ENCODE peak calls at places on chromosomes 13 and 19, in four cellular contexts. One of them, this sample, is unnamed.

GRCh38 chr13:33275916-33276315 is 9.6 kb downstream of the STARD13 start:
- DNase-seq in left ventricle myocardium inferior: no peak
- DNase-seq in astrocyte of the spinal cord: no peak
- DNase-seq in SK-N-SH: no peak
- DNase-seq in this sample: no peak

GRCh38 chr19:16814526-16815100 is 14.6 kb upstream of the SIN3B start:
- DNase-seq in left ventricle myocardium inferior: no peak
- DNase-seq in astrocyte of the spinal cord: peak
- DNase-seq in SK-N-SH: no peak
- DNase-seq in this sample: no peak

GRCh38 chr19:57560049-57560491 is 407 bp upstream of the ZNF550 start:
- DNase-seq in left ventricle myocardium inferior: peak
- DNase-seq in astrocyte of the spinal cord: peak
- DNase-seq in SK-N-SH: peak
- DNase-seq in this sample: no peak

GRCh38 chr19:54905908-54906511 is at the start of gene NCR1:
- DNase-seq in left ventricle myocardium inferior: no peak
- DNase-seq in astrocyte of the spinal cord: no peak
- DNase-seq in SK-N-SH: no peak
- DNase-seq in this sample: no peak

GRCh38 chr19:13302521-13303270 is 152.5 kb downstream of the IER2 start:
- DNase-seq in left ventricle myocardium inferior: no peak
- DNase-seq in astrocyte of the spinal cord: no peak
- DNase-seq in SK-N-SH: no peak
- DNase-seq in this sample: no peak

GRCh38 chr13:21518617-21519144 is 59.6 kb upstream of the ZDHHC20 start:
- DNase-seq in left ventricle myocardium inferior: no peak
- DNase-seq in astrocyte of the spinal cord: no peak
- DNase-seq in SK-N-SH: no peak
- DNase-seq in this sample: no peak

GRCh38 chr19:18776288-18776594 is 14.9 kb downstream of the COMP start:
- DNase-seq in left ventricle myocardium inferior: no peak
- DNase-seq in astrocyte of the spinal cord: no peak
- DNase-seq in SK-N-SH: no peak
- DNase-seq in this sample: no peak

GRCh38 chr13:99977334-99977911 is 4.2 kb upstream of the ZIC2 start:
- DNase-seq in left ventricle myocardium inferior: no peak
- DNase-seq in astrocyte of the spinal cord: no peak
- DNase-seq in SK-N-SH: peak
- DNase-seq in this sample: no peak

GRCh38 chr19:55451522-55452380 is 8.7 kb upstream of the SHISA7 start:
- DNase-seq in left ventricle myocardium inferior: no peak
- DNase-seq in astrocyte of the spinal cord: no peak
- DNase-seq in SK-N-SH: peak
- DNase-seq in this sample: no peak

GRCh38 chr19:29774126-29774525 is 37.7 kb upstream of the CCNE1 start:
- DNase-seq in left ventricle myocardium inferior: no peak
- DNase-seq in astrocyte of the spinal cord: no peak
- DNase-seq in SK-N-SH: no peak
- DNase-seq in this sample: no peak

GRCh38 chr13:97434417-97435296 is 688 bp downstream of the RAP2A start:
- DNase-seq in left ventricle myocardium inferior: peak
- DNase-seq in astrocyte of the spinal cord: peak
- DNase-seq in SK-N-SH: peak
- DNase-seq in this sample: peak

GRCh38 chr13:44399045-44399444 is 25.4 kb downstream of the SERP2 start:
- DNase-seq in left ventricle myocardium inferior: no peak
- DNase-seq in astrocyte of the spinal cord: no peak
- DNase-seq in SK-N-SH: no peak
- DNase-seq in this sample: no peak

GRCh38 chr19:3818479-3818878 is 32.3 kb upstream of the MATK start:
- DNase-seq in left ventricle myocardium inferior: no peak
- DNase-seq in astrocyte of the spinal cord: peak
- DNase-seq in SK-N-SH: no peak
- DNase-seq in this sample: no peak

GRCh38 chr19:2167896-2168618 is 4.3 kb downstream of the DOT1L start:
- DNase-seq in left ventricle myocardium inferior: peak
- DNase-seq in astrocyte of the spinal cord: peak
- DNase-seq in SK-N-SH: no peak
- DNase-seq in this sample: no peak

GRCh38 chr19:49524812-49525455 is 2.9 kb upstream of the RCN3 start:
- DNase-seq in left ventricle myocardium inferior: no peak
- DNase-seq in astrocyte of the spinal cord: no peak
- DNase-seq in SK-N-SH: no peak
- DNase-seq in this sample: no peak

GRCh38 chr13:109871018-109871370 is 84.6 kb upstream of the IRS2 start:
- DNase-seq in left ventricle myocardium inferior: no peak
- DNase-seq in astrocyte of the spinal cord: peak
- DNase-seq in SK-N-SH: no peak
- DNase-seq in this sample: no peak

GRCh38 chr13:33711441-33711840 is 106.5 kb upstream of the RFC3 start:
- DNase-seq in left ventricle myocardium inferior: no peak
- DNase-seq in astrocyte of the spinal cord: no peak
- DNase-seq in SK-N-SH: no peak
- DNase-seq in this sample: no peak

DNA sequence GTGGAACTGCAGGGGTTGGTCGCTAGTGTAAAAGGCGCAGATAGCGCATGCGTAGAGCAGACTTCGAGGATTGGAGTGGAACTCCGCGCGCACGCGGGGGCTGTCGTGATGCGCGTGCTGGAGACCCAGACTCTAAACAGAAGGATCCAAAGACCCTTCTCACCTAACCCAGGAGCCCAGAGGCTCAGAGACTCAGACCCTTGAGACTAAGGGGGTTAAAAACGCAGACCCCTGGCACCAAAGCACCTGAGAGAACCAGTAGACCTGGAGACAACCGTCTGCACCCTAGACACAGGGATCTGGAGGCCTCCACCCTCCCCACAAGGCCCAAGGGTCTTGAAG is 567 bp upstream of the CTU1 start:
- DNase-seq in left ventricle myocardium inferior: no peak
- DNase-seq in astrocyte of the spinal cord: no peak
- DNase-seq in SK-N-SH: no peak
- DNase-seq in this sample: no peak
- TF ChIP-seq CTCF in left ventricle myocardium inferior: peak
- TF ChIP-seq CTCF in astrocyte of the spinal cord: no peak
- TF ChIP-seq CTCF in SK-N-SH: no peak
- TF ChIP-seq CTCF in this sample: no peak

GRCh38 chr13:46184277-46184699 is 2.3 kb upstream of the LCP1 start:
- DNase-seq in left ventricle myocardium inferior: peak
- DNase-seq in astrocyte of the spinal cord: no peak
- DNase-seq in SK-N-SH: peak
- DNase-seq in this sample: no peak
- TF ChIP-seq CTCF in left ventricle myocardium inferior: no peak
- TF ChIP-seq CTCF in astrocyte of the spinal cord: peak
- TF ChIP-seq CTCF in SK-N-SH: peak
- TF ChIP-seq CTCF in this sample: peak

GRCh38 chr13:73544175-73544574 is 485.4 kb downstream of the KLF5 start:
- DNase-seq in left ventricle myocardium inferior: no peak
- DNase-seq in astrocyte of the spinal cord: no peak
- DNase-seq in SK-N-SH: no peak
- DNase-seq in this sample: no peak
- TF ChIP-seq CTCF in left ventricle myocardium inferior: peak
- TF ChIP-seq CTCF in astrocyte of the spinal cord: no peak
- TF ChIP-seq CTCF in SK-N-SH: peak
- TF ChIP-seq CTCF in this sample: no peak

DNA sequence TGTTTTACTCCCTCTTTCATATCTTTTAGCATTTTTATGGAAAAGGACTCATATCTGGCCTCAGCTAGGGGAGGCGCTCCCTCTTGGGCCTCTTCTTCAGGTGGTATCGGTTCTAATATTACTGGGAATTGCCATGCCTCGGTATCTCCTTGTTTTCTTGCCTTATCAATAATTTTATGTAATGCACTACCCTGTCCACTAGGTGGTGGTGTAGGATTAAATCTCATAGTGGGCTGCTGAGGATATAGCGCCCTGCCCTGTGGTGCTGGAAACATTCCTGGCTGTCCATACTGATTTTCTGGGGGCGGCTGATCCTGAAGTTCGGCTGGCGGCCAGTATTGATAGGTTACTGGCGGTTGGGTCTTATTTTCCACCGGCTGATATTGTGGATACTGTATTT is 35.8 kb downstream of the ZNF420 start:
- DNase-seq in left ventricle myocardium inferior: no peak
- DNase-seq in astrocyte of the spinal cord: no peak
- DNase-seq in SK-N-SH: no peak
- DNase-seq in this sample: no peak
- TF ChIP-seq CTCF in left ventricle myocardium inferior: no peak
- TF ChIP-seq CTCF in astrocyte of the spinal cord: no peak
- TF ChIP-seq CTCF in SK-N-SH: peak
- TF ChIP-seq CTCF in this sample: peak

DNA sequence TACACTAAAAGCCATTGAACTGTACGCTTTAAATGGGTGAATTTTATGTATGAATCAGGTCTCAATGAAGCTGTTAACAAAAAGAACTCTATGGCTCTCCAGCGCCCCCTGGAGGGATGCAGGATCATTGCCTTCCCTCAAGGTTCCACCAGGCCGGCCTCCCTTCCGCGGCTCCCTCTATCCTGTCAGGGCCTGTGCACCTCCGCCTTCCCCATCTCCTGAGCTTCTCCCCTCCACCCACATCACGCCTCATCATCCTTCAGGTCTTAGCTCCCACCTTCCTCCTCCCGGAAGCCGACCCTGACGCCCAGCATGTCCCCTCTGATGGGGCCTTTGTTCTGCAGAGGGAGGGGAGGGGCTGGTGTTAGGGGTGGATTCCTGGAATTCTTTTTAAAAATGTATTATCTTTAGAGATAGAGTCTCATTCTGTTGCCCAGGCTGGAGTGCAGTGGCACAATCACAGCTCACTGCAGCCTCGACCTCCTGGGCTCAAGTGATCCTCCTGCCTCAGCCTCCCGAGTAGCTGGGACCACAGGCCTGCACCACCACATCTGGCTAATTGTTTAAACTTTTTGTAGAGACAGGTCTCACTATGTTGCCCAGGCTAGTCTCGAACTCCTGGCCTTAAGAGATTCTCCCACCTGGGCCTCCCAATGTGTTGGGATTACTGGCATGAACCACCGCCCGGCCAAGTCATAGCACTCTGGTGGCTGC is 27.7 kb downstream of the MEIS3 start:
- DNase-seq in left ventricle myocardium inferior: peak
- DNase-seq in astrocyte of the spinal cord: peak
- DNase-seq in SK-N-SH: peak
- DNase-seq in this sample: peak
- TF ChIP-seq CTCF in left ventricle myocardium inferior: peak
- TF ChIP-seq CTCF in astrocyte of the spinal cord: peak
- TF ChIP-seq CTCF in SK-N-SH: peak
- TF ChIP-seq CTCF in this sample: peak

GRCh38 chr19:45187421-45188100 is 9.0 kb downstream of the BLOC1S3 start:
- DNase-seq in left ventricle myocardium inferior: no peak
- DNase-seq in astrocyte of the spinal cord: no peak
- DNase-seq in SK-N-SH: peak
- DNase-seq in this sample: no peak

GRCh38 chr19:45186509-45187334 is 8.1 kb downstream of the BLOC1S3 start:
- DNase-seq in left ventricle myocardium inferior: no peak
- DNase-seq in astrocyte of the spinal cord: peak
- DNase-seq in SK-N-SH: no peak
- DNase-seq in this sample: no peak

GRCh38 chr19:45189971-45190370 is 11.4 kb downstream of the BLOC1S3 start:
- DNase-seq in left ventricle myocardium inferior: no peak
- DNase-seq in astrocyte of the spinal cord: no peak
- DNase-seq in SK-N-SH: no peak
- DNase-seq in this sample: no peak

GRCh38 chr19:45195764-45196163 is 17.2 kb downstream of the BLOC1S3 start:
- DNase-seq in left ventricle myocardium inferior: no peak
- DNase-seq in astrocyte of the spinal cord: no peak
- DNase-seq in SK-N-SH: no peak
- DNase-seq in this sample: no peak

GRCh38 chr19:45191324-45191845 is 12.8 kb downstream of the BLOC1S3 start:
- DNase-seq in left ventricle myocardium inferior: no peak
- DNase-seq in astrocyte of the spinal cord: no peak
- DNase-seq in SK-N-SH: no peak
- DNase-seq in this sample: no peak
- TF ChIP-seq CTCF in left ventricle myocardium inferior: no peak
- TF ChIP-seq CTCF in astrocyte of the spinal cord: no peak
- TF ChIP-seq CTCF in SK-N-SH: no peak
- TF ChIP-seq CTCF in this sample: no peak